ENCODE peak calls at places on chromosomes 3 and 15, in four cellular contexts. M is heart left ventricle, L is keratinocyte, F is pancreas. C is an unnamed sample.

GRCh38 chr3:124383051-124383450 is 347.2 kb upstream of the UMPS start:
- DNase-seq in L (no peak), F (no peak), M (no peak), C (no peak)

GRCh38 chr15:31004220-31004733 is 12.8 kb upstream of the MTMR10 start:
- DNase-seq in F (no peak), L (no peak), M (peak; percentile 55), C (no peak)

GRCh38 chr3:32440481-32441350 is 49.1 kb downstream of the CMTM7 start:
- DNase-seq in F (no peak), L (peak; percentile 58), M (no peak), C (no peak)

GRCh38 chr15:51908312-51908711 is 63.3 kb downstream of the LEO1 start:
- DNase-seq in M (no peak), L (no peak), F (no peak), C (no peak)

GRCh38 chr15:27028836-27029482 is 58.0 kb downstream of the GABRG3 start:
- DNase-seq in L (no peak), M (no peak), F (no peak), C (no peak)

GRCh38 chr3:58657571-58658141 is 8.9 kb downstream of the FAM3D start:
- DNase-seq in L (no peak), M (no peak), F (no peak), C (no peak)

GRCh38 chr3:97949110-97949485 is 23.1 kb downstream of the RIOX2 start:
- DNase-seq in M (no peak), L (no peak), F (no peak), C (no peak)

GRCh38 chr15:99989095-99989494 is 255.9 kb upstream of the LYSMD4 start:
- DNase-seq in F (no peak), L (no peak), M (no peak), C (no peak)

GRCh38 chr15:92984161-92984560 is 84.0 kb downstream of the CHD2 start:
- DNase-seq in M (no peak), F (no peak), L (no peak), C (no peak)

GRCh38 chr15:68401496-68402431 is 30.2 kb downstream of the ITGA11 start:
- DNase-seq in F (no peak), L (no peak), M (no peak), C (no peak)

GRCh38 chr15:73936588-73937312 is 10.5 kb downstream of the LOXL1 start:
- DNase-seq in L (no peak), M (peak; percentile 14), F (no peak), C (no peak)

GRCh38 chr3:141170678-141171295 is 60.8 kb upstream of the PXYLP1 start:
- DNase-seq in M (no peak), F (no peak), L (no peak), C (no peak)

GRCh38 chr3:44995142-44995770 is 19.2 kb downstream of the EXOSC7 start:
- DNase-seq in F (peak; percentile 32), L (no peak), M (peak; percentile 59), C (peak; percentile 77)

GRCh38 chr3:148642214-148642613 is 55.5 kb upstream of the AGTR1 start:
- DNase-seq in M (no peak), F (no peak), L (no peak), C (no peak)

GRCh38 chr3:123907720-123908119 is 23.6 kb upstream of the MYLK start:
- DNase-seq in M (no peak), F (no peak), L (no peak), C (no peak)

GRCh38 chr3:36733723-36734122 is 30.6 kb downstream of the DCLK3 start:
- DNase-seq in M (no peak), L (no peak), F (no peak), C (no peak)

GRCh38 chr3:139953131-139953910 is 18.3 kb downstream of the CLSTN2 start:
- DNase-seq in F (no peak), L (peak; percentile 77), M (no peak), C (no peak)

GRCh38 chr15:32730677-32731654 is 13.2 kb downstream of the GREM1 start:
- DNase-seq in L (peak; percentile 19), F (peak; percentile 79), M (no peak), C (peak; percentile 65)

GRCh38 chr3:77686560-77686959 is 646.7 kb downstream of the ROBO2 start:
- DNase-seq in F (no peak), L (no peak), M (no peak), C (no peak)

GRCh38 chr15:41780727-41781126 is 6.4 kb downstream of the MAPKBP1 start:
- DNase-seq in L (no peak), M (no peak), F (no peak), C (no peak)

GRCh38 chr15:92393994-92394326 is 279 bp downstream of the ST8SIA2 start:
- DNase-seq in M (no peak), L (no peak), F (no peak), C (no peak)

GRCh38 chr3:107263269-107264021 is 113.8 kb upstream of the CCDC54 start:
- DNase-seq in M (no peak), L (no peak), F (no peak), C (peak; percentile 71)

GRCh38 chr3:141305436-141305835 is 62.9 kb upstream of the ZBTB38 start:
- DNase-seq in L (no peak), F (no peak), M (no peak), C (peak; percentile 72)

GRCh38 chr3:153026026-153026425 is 136.0 kb upstream of the RAP2B start:
- DNase-seq in L (no peak), F (no peak), M (no peak), C (peak; percentile 37)

GRCh38 chr15:83039206-83039605 is 27.8 kb upstream of the C15orf40 start:
- DNase-seq in M (no peak), F (no peak), L (no peak), C (no peak)

GRCh38 chr15:83036253-83036652 is 24.8 kb upstream of the C15orf40 start:
- DNase-seq in F (no peak), L (no peak), M (no peak), C (no peak)
- H3K9me3 ChIP-seq in F (no peaks in the 10 kb centered on the region), L (no peaks in the 10 kb centered on the region), M (peaks cover 9% of the 10 kb centered on the region), C (no peaks in the 10 kb centered on the region)

GRCh38 chr3:183817639-183818038 is 7.7 kb downstream of the MAP6D1 start:
- DNase-seq in L (no peak), F (no peak), M (no peak), C (no peak)

GRCh38 chr3:183815565-183815943 is 9.8 kb downstream of the MAP6D1 start:
- DNase-seq in M (no peak), F (no peak), L (no peak), C (no peak)

GRCh38 chr3:183817111-183817510 is 8.3 kb downstream of the MAP6D1 start:
- DNase-seq in L (no peak), M (no peak), F (no peak), C (no peak)

GRCh38 chr3:183816681-183817080 is 8.7 kb downstream of the MAP6D1 start:
- DNase-seq in L (no peak), F (no peak), M (no peak), C (no peak)

GRCh38 chr3:183815951-183816475 is 9.4 kb downstream of the MAP6D1 start:
- DNase-seq in L (no peak), F (no peak), M (no peak), C (no peak)
- H3K4me3 ChIP-seq in L (no peak overlapping the region), F (no peak overlapping the region), M (no peak overlapping the region), C (no peak overlapping the region)

DNA sequence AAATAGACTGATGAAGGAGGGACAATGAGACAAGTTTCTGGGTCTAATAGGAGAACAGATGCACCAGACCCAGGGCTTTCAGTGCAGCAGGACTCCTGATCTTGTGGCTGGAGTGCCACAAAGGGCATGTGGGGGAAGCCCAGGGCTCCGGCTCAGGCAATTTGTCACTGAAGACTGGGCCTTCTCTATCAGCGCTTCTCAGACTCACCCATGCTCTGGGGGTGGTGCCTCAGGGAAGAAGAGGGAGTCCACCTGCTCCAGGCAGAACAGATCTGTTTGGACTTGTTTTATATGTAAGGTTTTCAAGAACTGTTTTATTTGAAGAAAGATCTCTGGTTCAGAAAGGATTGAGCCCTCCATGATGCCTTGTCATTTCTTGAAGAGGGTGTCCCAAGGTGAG is 112.4 kb upstream of the TLE3 start:
- DNase-seq in M (no peak), F (no peak), L (no peak), C (no peak)
- TF ChIP-seq CTCF in M (no peak), F (no peak), L (no peak), C (no peak)

GRCh38 chr3:10551139-10551538 is 45.8 kb upstream of the ATP2B2 start:
- DNase-seq in F (no peak), M (no peak), L (no peak), C (no peak)

GRCh38 chr3:10550705-10551104 is 45.3 kb upstream of the ATP2B2 start:
- DNase-seq in F (no peak), L (no peak), M (peak; percentile 51), C (no peak)

GRCh38 chr3:10548997-10549396 is 43.6 kb upstream of the ATP2B2 start:
- DNase-seq in M (no peak), F (no peak), L (no peak), C (no peak)

GRCh38 chr3:10547841-10548783 is 42.7 kb upstream of the ATP2B2 start:
- DNase-seq in M (no peak), F (no peak), L (no peak), C (no peak)

DNA sequence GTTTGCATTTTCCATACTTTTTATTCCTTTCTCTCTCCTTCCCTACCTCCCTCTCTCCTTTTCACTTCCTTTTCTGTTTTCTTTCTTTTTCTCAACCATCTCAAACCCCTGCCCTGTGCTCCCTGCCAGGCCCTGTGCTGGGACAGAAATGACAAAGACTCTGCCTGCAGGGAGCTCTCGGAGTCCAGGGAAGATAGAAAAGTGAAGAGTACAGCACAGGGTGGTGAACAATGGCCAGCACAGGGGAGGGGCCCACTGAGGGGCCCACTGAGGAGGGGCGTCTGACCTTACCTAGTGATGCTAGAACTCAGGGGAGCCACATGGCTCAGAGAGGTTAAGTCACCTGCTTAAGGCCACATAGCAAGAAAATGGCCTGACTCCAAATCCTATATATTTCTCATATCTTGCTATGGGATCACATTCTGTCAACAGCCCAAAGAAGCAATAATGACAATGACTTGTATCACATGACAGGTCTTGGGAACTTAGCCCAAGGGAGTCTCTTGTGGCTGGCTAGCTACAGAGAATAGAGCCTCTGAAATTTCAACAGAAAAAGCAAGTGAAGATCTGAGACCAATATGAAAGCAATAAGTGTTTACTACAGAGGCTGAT is 44.3 kb upstream of the ATP2B2 start:
- DNase-seq in L (no peak), F (no peak), M (no peak), C (no peak)
- H3K9me3 ChIP-seq in L (no peaks in the 10 kb centered on the region), F (no peaks in the 10 kb centered on the region), M (no peaks in the 10 kb centered on the region), C (no peaks in the 10 kb centered on the region)

DNA sequence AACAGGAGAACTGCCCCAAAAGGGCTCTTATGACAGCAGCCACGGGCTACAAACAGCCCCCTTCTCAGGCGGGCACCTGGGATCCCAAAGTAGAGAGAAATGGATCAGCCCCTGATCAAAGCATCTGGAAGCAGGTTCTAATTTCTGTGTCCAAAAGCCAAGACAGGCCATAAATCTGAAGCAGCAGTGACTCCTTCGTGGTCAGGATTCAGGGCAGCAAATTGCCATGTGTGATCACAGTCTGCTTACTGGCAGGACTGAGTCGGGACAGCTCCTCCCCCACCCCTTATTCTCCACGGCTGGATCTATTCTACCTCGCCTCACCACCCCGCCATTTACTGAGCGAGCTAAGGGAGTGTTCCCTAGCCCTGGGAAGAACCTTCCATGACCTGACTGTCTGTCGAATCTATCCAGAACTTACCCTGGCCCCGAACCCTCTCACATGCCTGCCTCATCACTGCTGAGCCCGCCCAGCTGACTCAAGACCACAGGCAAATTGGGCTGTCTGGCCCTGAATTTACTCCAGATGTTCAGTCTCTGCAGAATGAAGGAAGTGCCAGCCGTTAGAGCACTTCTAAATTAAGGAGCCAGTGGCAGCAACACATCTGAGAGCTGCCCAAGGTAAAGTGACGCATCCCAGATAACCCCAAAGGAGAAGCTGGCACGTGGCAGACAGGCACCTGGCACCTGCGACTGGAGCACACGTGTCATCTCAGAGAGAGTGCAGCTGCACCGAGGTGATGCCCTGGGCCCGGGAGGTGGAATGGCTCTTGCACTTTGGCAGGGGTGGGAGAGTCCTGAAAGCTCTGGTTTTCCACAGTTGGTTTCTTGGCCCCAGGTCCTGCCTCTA is 1.3 kb downstream of the LRRC15 start:
- DNase-seq in L (no peak), M (no peak), F (no peak), C (no peak)
- H3K4me3 ChIP-seq in L (no peak overlapping the region), M (no peak overlapping the region), F (no peak overlapping the region), C (no peak overlapping the region)

GRCh38 chr3:187044871-187045552 is 94.3 kb downstream of the RPL39L start:
- DNase-seq in M (peak; percentile 57), L (no peak), F (no peak), C (no peak)
- TF ChIP-seq CTCF in M (no peak), L (no peak), F (no peak), C (peak; percentile 26)

C was measured in cardiac muscle cell.